ENCODE peak calls at places on chromosomes 12 and 14, in eight cellular contexts. L is stomach; G is naive thymus-derived CD4-positive, alpha-beta T cell; B is HepG2; O is prostate gland; W is CD8-positive, alpha-beta T cell; A is neuronal stem cell; H is effector memory CD4-positive, alpha-beta T cell. J is an unnamed sample. For H3K4me1 and H3K27me3, the result is how much of the 10 kb centered on the place peaks cover.

GRCh38 chr12:124611559-124612391 is 44.4 kb upstream of the NCOR2 start:
- DNase-seq in L (no peak), G (no peak), B (no peak), O (no peak), W (no peak), A (no peak), H (no peak), J (no peak)

GRCh38 chr12:81722004-81722403 is 37.1 kb downstream of the PPFIA2 start:
- DNase-seq in L (no peak), G (no peak), B (no peak), O (no peak), W (no peak), A (no peak), H (no peak), J (no peak)

GRCh38 chr14:71582705-71583104 is 349.5 kb upstream of the RGS6 start:
- DNase-seq in L (no peak), G (no peak), B (no peak), O (no peak), W (no peak), A (no peak), H (no peak), J (no peak)

GRCh38 chr14:26191123-26191522 is 406.7 kb downstream of the NOVA1 start:
- DNase-seq in L (no peak), G (no peak), B (no peak), O (no peak), W (no peak), A (no peak), H (no peak), J (no peak)

GRCh38 chr12:12008232-12008850 is 62.4 kb upstream of the BCL2L14 start:
- DNase-seq in L (no peak), G (no peak), B (no peak), O (no peak), W (no peak), A (no peak), H (peak), J (no peak)

GRCh38 chr12:113322353-113322752 is 12.6 kb downstream of the SLC8B1 start:
- DNase-seq in L (no peak), G (no peak), B (no peak), O (no peak), W (no peak), A (no peak), H (no peak), J (no peak)

GRCh38 chr12:10025236-10025635 is 5.2 kb upstream of the CLEC9A start:
- DNase-seq in L (no peak), G (no peak), B (no peak), O (no peak), W (no peak), A (no peak), H (no peak), J (no peak)

GRCh38 chr14:39138450-39138849 is 24.3 kb downstream of the GEMIN2 start:
- DNase-seq in L (no peak), G (no peak), B (no peak), O (no peak), W (no peak), A (no peak), H (no peak), J (no peak)

GRCh38 chr12:127558363-127558762 is 708.6 kb upstream of the TMEM132C start:
- DNase-seq in L (no peak), G (no peak), B (no peak), O (no peak), W (no peak), A (no peak), H (no peak), J (no peak)

GRCh38 chr14:101810897-101811620 is 49.5 kb downstream of the PPP2R5C start:
- DNase-seq in L (no peak), G (no peak), B (no peak), O (no peak), W (no peak), A (no peak), H (no peak), J (no peak)

GRCh38 chr14:70036665-70037064 is 152.1 kb downstream of the SLC8A3 start:
- DNase-seq in L (no peak), G (no peak), B (peak), O (no peak), W (no peak), A (peak), H (no peak), J (no peak)

GRCh38 chr12:89945123-89945522 is 236.5 kb upstream of the ATP2B1 start:
- DNase-seq in L (no peak), G (no peak), B (no peak), O (no peak), W (no peak), A (no peak), H (no peak), J (no peak)

GRCh38 chr12:70721216-70721615 is 84.0 kb upstream of the PTPRB start:
- DNase-seq in L (no peak), G (no peak), B (no peak), O (no peak), W (no peak), A (no peak), H (no peak), J (no peak)

GRCh38 chr12:5204271-5204670 is 160.6 kb downstream of the KCNA5 start:
- DNase-seq in L (no peak), G (no peak), B (no peak), O (no peak), W (no peak), A (peak), H (no peak), J (peak)

GRCh38 chr12:100687686-100688085 is 106.9 kb upstream of the ANO4 start:
- DNase-seq in L (no peak), G (no peak), B (no peak), O (no peak), W (no peak), A (no peak), H (no peak), J (no peak)

GRCh38 chr14:51653096-51653814 is 1.5 kb downstream of the FRMD6 start:
- DNase-seq in L (no peak), G (no peak), B (no peak), O (no peak), W (no peak), A (no peak), H (no peak), J (no peak)

GRCh38 chr12:44551631-44552030 is 324.5 kb downstream of the NELL2 start:
- DNase-seq in L (no peak), G (no peak), B (no peak), O (no peak), W (no peak), A (no peak), H (no peak), J (no peak)

GRCh38 chr14:63308723-63309317 is 9.9 kb downstream of the GPHB5 start:
- DNase-seq in L (no peak), G (no peak), B (peak), O (no peak), W (no peak), A (no peak), H (no peak), J (peak)

GRCh38 chr12:100733817-100734593 is 60.6 kb upstream of the ANO4 start:
- DNase-seq in L (no peak), G (no peak), B (peak), O (no peak), W (no peak), A (no peak), H (no peak), J (no peak)

GRCh38 chr12:130688027-130688778 is 27.9 kb downstream of the RIMBP2 start:
- DNase-seq in L (no peak), G (no peak), B (no peak), O (no peak), W (no peak), A (no peak), H (no peak), J (no peak)

GRCh38 chr12:131829795-131830334 is 1.7 kb downstream of the MMP17 start:
- DNase-seq in L (no peak), G (no peak), B (no peak), O (no peak), W (no peak), A (no peak), H (no peak), J (no peak)

GRCh38 chr14:24662753-24663152 is 28.8 kb upstream of the GZMB start:
- DNase-seq in L (no peak), G (no peak), B (no peak), O (no peak), W (no peak), A (no peak), H (no peak), J (no peak)

GRCh38 chr12:67698711-67699603 is 50.4 kb downstream of the DYRK2 start:
- DNase-seq in L (no peak), G (peak), B (no peak), O (no peak), W (peak), A (no peak), H (peak), J (no peak)

GRCh38 chr12:93938317-93938716 is 210.1 kb upstream of the PLXNC1 start:
- DNase-seq in L (no peak), G (no peak), B (no peak), O (no peak), W (no peak), A (no peak), H (no peak), J (no peak)

GRCh38 chr12:40499856-40500255 is 192.4 kb upstream of the CNTN1 start:
- DNase-seq in L (no peak), G (no peak), B (no peak), O (no peak), W (no peak), A (no peak), H (no peak), J (no peak)

GRCh38 chr14:62179367-62180018 is 417.3 kb downstream of the SNAPC1 start:
- DNase-seq in L (peak), G (no peak), B (peak), O (peak), W (no peak), A (peak), H (no peak), J (peak)

GRCh38 chr12:68222336-68222735 is 3.3 kb downstream of the IL26 start:
- DNase-seq in L (no peak), G (no peak), B (no peak), O (no peak), W (no peak), A (no peak), H (no peak), J (no peak)

GRCh38 chr14:81831128-81831815 is 297.6 kb upstream of the SEL1L start:
- DNase-seq in L (no peak), G (no peak), B (no peak), O (no peak), W (no peak), A (no peak), H (no peak), J (no peak)

GRCh38 chr12:5624873-5625272 is 193.0 kb downstream of the NTF3 start:
- DNase-seq in L (no peak), G (no peak), B (no peak), O (no peak), W (no peak), A (no peak), H (no peak), J (no peak)

GRCh38 chr12:2693204-2693860 is 101.4 kb upstream of the FKBP4 start:
- DNase-seq in L (no peak), G (no peak), B (no peak), O (no peak), W (no peak), A (no peak), H (no peak), J (no peak)

GRCh38 chr12:29574500-29574899 is 77.0 kb upstream of the OVCH1 start:
- DNase-seq in L (no peak), G (no peak), B (no peak), O (no peak), W (no peak), A (no peak), H (no peak), J (no peak)

GRCh38 chr12:128820253-128820652 is 3.5 kb downstream of the SLC15A4 start:
- DNase-seq in L (no peak), G (no peak), B (no peak), O (no peak), W (no peak), A (no peak), H (no peak), J (no peak)

GRCh38 chr12:6832125-6832524 is 3.9 kb downstream of the P3H3 start:
- DNase-seq in L (no peak), G (no peak), B (no peak), O (no peak), W (no peak), A (no peak), H (no peak), J (no peak)

GRCh38 chr12:11657511-11657910 is 8.0 kb downstream of the ETV6 start:
- DNase-seq in L (no peak), G (no peak), B (no peak), O (no peak), W (no peak), A (no peak), H (no peak), J (no peak)

GRCh38 chr12:114221136-114221838 is 184.7 kb downstream of the TBX5 start:
- DNase-seq in L (no peak), G (no peak), B (no peak), O (no peak), W (no peak), A (no peak), H (no peak), J (no peak)

GRCh38 chr14:105682956-105683570 is 156.7 kb downstream of the TMEM121 start:
- DNase-seq in L (no peak), G (no peak), B (no peak), O (no peak), W (no peak), A (no peak), H (no peak), J (no peak)

GRCh38 chr12:56115329-56115728 is 1.1 kb upstream of the RPL41 start:
- DNase-seq in L (no peak), G (no peak), B (no peak), O (no peak), W (no peak), A (no peak), H (no peak), J (no peak)

GRCh38 chr12:53717319-53717718 is 9.9 kb downstream of the CALCOCO1 start:
- DNase-seq in L (no peak), G (no peak), B (no peak), O (no peak), W (no peak), A (no peak), H (no peak), J (no peak)

GRCh38 chr12:107748472-107748871 is 12.5 kb downstream of the PRDM4 start:
- DNase-seq in L (no peak), G (no peak), B (no peak), O (no peak), W (no peak), A (no peak), H (no peak), J (no peak)

GRCh38 chr12:95195122-95195521 is 22.1 kb downstream of the FGD6 start:
- DNase-seq in L (no peak), G (no peak), B (no peak), O (no peak), W (no peak), A (no peak), H (no peak), J (no peak)

GRCh38 chr12:95201056-95201670 is 16.1 kb downstream of the FGD6 start:
- DNase-seq in L (no peak), G (no peak), B (no peak), O (no peak), W (no peak), A (no peak), H (no peak), J (no peak)

GRCh38 chr12:95200128-95200973 is 16.9 kb downstream of the FGD6 start:
- DNase-seq in L (no peak), G (no peak), B (no peak), O (no peak), W (no peak), A (no peak), H (no peak), J (no peak)

GRCh38 chr12:95197636-95198035 is 19.6 kb downstream of the FGD6 start:
- DNase-seq in L (no peak), G (no peak), B (no peak), O (no peak), W (no peak), A (no peak), H (no peak), J (no peak)

DNA sequence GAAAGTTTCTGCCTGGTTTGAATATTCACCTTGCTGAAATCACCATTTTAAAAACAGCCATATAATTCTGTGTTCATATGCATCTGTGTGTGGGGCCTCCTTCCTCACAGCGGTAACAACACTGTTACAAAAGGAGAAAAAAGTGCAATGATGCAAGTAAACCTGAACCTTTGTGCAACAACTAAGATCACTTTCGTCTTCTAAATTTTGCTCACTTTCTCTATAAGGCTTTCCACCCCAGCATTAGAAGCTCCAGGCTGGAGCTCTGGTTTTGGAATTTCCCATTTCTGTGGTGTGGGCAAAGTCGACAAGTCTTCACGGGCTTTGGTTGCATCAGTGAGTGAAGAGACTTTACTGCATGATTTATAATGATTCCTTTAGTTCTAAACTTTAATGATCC is 18.4 kb downstream of the FGD6 start:
- DNase-seq in L (no peak), G (no peak), B (no peak), O (no peak), W (no peak), A (no peak), H (no peak), J (no peak)
- H3K4me1 ChIP-seq in L (under half), G (under half), B (under half), O (under half), W (under half), A (under half), H (under half), J (under half)

DNA sequence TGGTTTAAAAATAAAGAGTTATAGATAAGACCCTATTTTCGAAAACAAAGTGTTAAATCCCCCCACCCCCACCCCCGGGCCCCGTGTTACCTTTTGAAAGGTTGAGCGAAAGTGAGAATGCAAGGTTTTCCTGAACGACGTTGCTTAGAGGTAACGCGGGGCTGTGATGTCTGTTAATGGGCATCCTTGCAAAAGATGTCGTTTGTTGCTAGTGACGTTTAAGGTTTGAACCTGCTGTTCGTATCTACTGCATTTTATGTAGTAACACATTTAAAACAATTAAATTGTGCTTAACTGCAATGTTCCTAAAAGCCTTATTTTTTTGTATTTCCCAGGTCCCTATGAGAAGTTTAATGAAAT is 1.2 kb downstream of the CPSF6 start:
- DNase-seq in L (no peak), G (peak), B (no peak), O (no peak), W (no peak), A (no peak), H (peak), J (no peak)
- H3K27ac ChIP-seq in L (peak), G (peak), B (peak), O (peak), W (peak), A (no peak), H (peak), J (no peak)

GRCh38 chr14:104114421-104115130 is 23.8 kb upstream of the KIF26A start:
- DNase-seq in L (peak), G (no peak), B (no peak), O (no peak), W (no peak), A (no peak), H (no peak), J (no peak)
- H3K27me3 ChIP-seq in L (under half), G (under half), B (under half), O (under half), W (under half), A (under half), H (under half), J (under half)

DNA sequence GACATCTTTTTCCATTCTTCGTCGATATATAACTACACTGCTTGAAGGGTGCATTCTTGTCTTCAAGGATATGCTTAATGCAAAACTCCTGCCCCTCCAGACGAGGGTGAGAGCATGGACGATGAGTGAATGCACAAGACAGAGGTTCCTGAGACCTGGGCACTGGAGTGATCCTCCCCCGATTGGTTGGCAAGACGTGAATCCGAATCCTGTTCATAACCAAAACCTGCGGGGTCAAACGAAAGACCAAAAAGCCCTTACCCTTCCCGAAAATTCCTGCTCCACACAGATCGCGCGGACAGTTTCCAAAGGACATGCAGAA is 661 bp downstream of the KANSL2 start:
- DNase-seq in L (no peak), G (no peak), B (peak), O (no peak), W (no peak), A (no peak), H (no peak), J (no peak)
- H3K4me1 ChIP-seq in L (under half), G (under half), B (under half), O (under half), W (under half), A (under half), H (under half), J (under half)

GRCh38 chr12:14537088-14537487 is 30.6 kb downstream of the PLBD1 start:
- DNase-seq in L (no peak), G (no peak), B (no peak), O (no peak), W (no peak), A (no peak), H (no peak), J (no peak)

GRCh38 chr12:14532152-14532551 is 35.5 kb downstream of the PLBD1 start:
- DNase-seq in L (no peak), G (no peak), B (no peak), O (no peak), W (no peak), A (no peak), H (no peak), J (no peak)
- H3K27ac ChIP-seq in L (no peak), G (no peak), B (no peak), O (no peak), W (no peak), A (no peak), H (no peak), J (no peak)

DNA sequence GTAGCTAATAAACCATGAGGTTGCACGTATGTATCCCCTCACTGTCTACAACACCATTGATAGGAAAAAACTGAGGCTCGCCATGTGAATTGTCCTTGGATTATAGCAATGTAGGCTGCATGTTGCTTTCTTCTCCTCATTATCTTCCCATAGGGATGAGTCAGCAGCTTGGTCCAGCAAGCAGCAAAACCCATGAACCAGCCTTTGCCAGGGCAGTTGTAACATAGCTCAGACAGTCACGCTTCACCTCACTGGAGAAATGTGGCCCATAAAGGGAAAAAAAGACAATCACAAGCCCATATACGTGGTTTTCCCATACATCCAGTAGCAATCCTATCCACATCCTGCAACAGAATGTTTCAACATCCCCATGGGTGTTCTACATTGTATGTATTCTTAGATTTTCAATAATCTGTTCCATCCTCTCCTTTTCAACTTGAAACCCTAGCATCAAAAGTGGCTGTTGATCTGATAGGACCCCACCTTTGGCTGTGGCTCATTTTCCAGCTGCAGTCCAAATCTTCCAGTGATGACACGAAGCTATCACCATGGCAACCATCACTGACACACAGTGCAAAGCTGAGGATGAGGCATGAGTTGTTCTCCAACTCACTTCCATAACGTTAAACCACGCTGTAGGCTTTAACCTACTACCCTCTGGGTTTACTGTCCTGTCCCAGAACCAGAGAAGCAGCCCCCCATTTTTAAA is 34.0 kb downstream of the GRIN2B start:
- DNase-seq in L (no peak), G (no peak), B (no peak), O (no peak), W (no peak), A (no peak), H (no peak), J (no peak)
- H3K27me3 ChIP-seq in L (under half), G (under half), B (under half), O (under half), W (under half), A (under half), H (under half), J (under half)

J was measured in iPS DF 6.9.